ENCODE peak calls at places on chromosomes 11 and 22, in five cellular contexts. One of them, this sample, is unnamed.

GRCh38 chr22:39913321-39913720 is 12.4 kb downstream of the GRAP2 start:
- DNase-seq in neuronal stem cell: no peak
- DNase-seq in NCI-H774: no peak
- DNase-seq in thoracic aorta: no peak
- DNase-seq in KG1: no peak
- DNase-seq in this sample: no peak

GRCh38 chr11:6413791-6414231 is 5.1 kb downstream of the APBB1 start:
- DNase-seq in neuronal stem cell: no peak
- DNase-seq in NCI-H774: no peak
- DNase-seq in thoracic aorta: no peak
- DNase-seq in KG1: no peak
- DNase-seq in this sample: no peak

GRCh38 chr11:9692696-9693095 is 28.8 kb downstream of the SWAP70 start:
- DNase-seq in neuronal stem cell: no peak
- DNase-seq in NCI-H774: no peak
- DNase-seq in thoracic aorta: no peak
- DNase-seq in KG1: peak
- DNase-seq in this sample: no peak

GRCh38 chr11:68498903-68499883 is 38.6 kb downstream of the PPP6R3 start:
- DNase-seq in neuronal stem cell: no peak
- DNase-seq in NCI-H774: no peak
- DNase-seq in thoracic aorta: no peak
- DNase-seq in KG1: no peak
- DNase-seq in this sample: no peak

GRCh38 chr22:26893034-26893710 is 235.8 kb downstream of the MIAT start:
- DNase-seq in neuronal stem cell: no peak
- DNase-seq in NCI-H774: no peak
- DNase-seq in thoracic aorta: no peak
- DNase-seq in KG1: no peak
- DNase-seq in this sample: no peak

GRCh38 chr11:119359365-119360229 is 13.1 kb upstream of the MFRP start:
- DNase-seq in neuronal stem cell: no peak
- DNase-seq in NCI-H774: no peak
- DNase-seq in thoracic aorta: no peak
- DNase-seq in KG1: peak
- DNase-seq in this sample: no peak

GRCh38 chr11:34501962-34502361 is 11.6 kb downstream of the ELF5 start:
- DNase-seq in neuronal stem cell: no peak
- DNase-seq in NCI-H774: no peak
- DNase-seq in thoracic aorta: no peak
- DNase-seq in KG1: no peak
- DNase-seq in this sample: no peak

GRCh38 chr22:21681566-21682370 is 16.0 kb downstream of the PPIL2 start:
- DNase-seq in neuronal stem cell: no peak
- DNase-seq in NCI-H774: no peak
- DNase-seq in thoracic aorta: no peak
- DNase-seq in KG1: no peak
- DNase-seq in this sample: no peak

GRCh38 chr11:65599216-65599954 is 3.8 kb upstream of the KCNK7 start:
- DNase-seq in neuronal stem cell: no peak
- DNase-seq in NCI-H774: no peak
- DNase-seq in thoracic aorta: no peak
- DNase-seq in KG1: no peak
- DNase-seq in this sample: no peak

GRCh38 chr11:72856065-72856464 is 41.9 kb downstream of the ATG16L2 start:
- DNase-seq in neuronal stem cell: no peak
- DNase-seq in NCI-H774: no peak
- DNase-seq in thoracic aorta: no peak
- DNase-seq in KG1: no peak
- DNase-seq in this sample: no peak

GRCh38 chr22:17121235-17122195 is at the start of gene TMEM121B:
- DNase-seq in neuronal stem cell: peak
- DNase-seq in NCI-H774: peak
- DNase-seq in thoracic aorta: no peak
- DNase-seq in KG1: no peak
- DNase-seq in this sample: no peak

GRCh38 chr11:819943-820649 is 1.4 kb downstream of the PNPLA2 start:
- DNase-seq in neuronal stem cell: no peak
- DNase-seq in NCI-H774: peak
- DNase-seq in thoracic aorta: peak
- DNase-seq in KG1: peak
- DNase-seq in this sample: no peak

GRCh38 chr22:49907807-49908206 is 10.4 kb downstream of the ALG12 start:
- DNase-seq in neuronal stem cell: no peak
- DNase-seq in NCI-H774: no peak
- DNase-seq in thoracic aorta: no peak
- DNase-seq in KG1: no peak
- DNase-seq in this sample: no peak

GRCh38 chr11:5196067-5196466 is 4.4 kb downstream of the OR51V1 start:
- DNase-seq in neuronal stem cell: no peak
- DNase-seq in NCI-H774: no peak
- DNase-seq in thoracic aorta: no peak
- DNase-seq in KG1: no peak
- DNase-seq in this sample: no peak

GRCh38 chr11:29317669-29318068 is 699.2 kb downstream of the KCNA4 start:
- DNase-seq in neuronal stem cell: no peak
- DNase-seq in NCI-H774: no peak
- DNase-seq in thoracic aorta: no peak
- DNase-seq in KG1: no peak
- DNase-seq in this sample: no peak

GRCh38 chr22:45895436-45896152 is 81.4 kb downstream of the WNT7B start:
- DNase-seq in neuronal stem cell: no peak
- DNase-seq in NCI-H774: no peak
- DNase-seq in thoracic aorta: no peak
- DNase-seq in KG1: no peak
- DNase-seq in this sample: no peak

GRCh38 chr11:6693342-6694228 is 10.4 kb upstream of the MRPL17 start:
- DNase-seq in neuronal stem cell: no peak
- DNase-seq in NCI-H774: no peak
- DNase-seq in thoracic aorta: peak
- DNase-seq in KG1: no peak
- DNase-seq in this sample: no peak

GRCh38 chr11:70525006-70525405 is 126.7 kb downstream of the CTTN start:
- DNase-seq in neuronal stem cell: no peak
- DNase-seq in NCI-H774: no peak
- DNase-seq in thoracic aorta: no peak
- DNase-seq in KG1: no peak
- DNase-seq in this sample: no peak

GRCh38 chr11:26858098-26858497 is 135.8 kb upstream of the FIBIN start:
- DNase-seq in neuronal stem cell: no peak
- DNase-seq in NCI-H774: no peak
- DNase-seq in thoracic aorta: no peak
- DNase-seq in KG1: no peak
- DNase-seq in this sample: no peak

GRCh38 chr11:29707924-29708323 is 308.9 kb downstream of the KCNA4 start:
- DNase-seq in neuronal stem cell: no peak
- DNase-seq in NCI-H774: no peak
- DNase-seq in thoracic aorta: no peak
- DNase-seq in KG1: no peak
- DNase-seq in this sample: no peak

GRCh38 chr22:32612834-32613233 is 138.2 kb downstream of the FBXO7 start:
- DNase-seq in neuronal stem cell: no peak
- DNase-seq in NCI-H774: no peak
- DNase-seq in thoracic aorta: no peak
- DNase-seq in KG1: no peak
- DNase-seq in this sample: no peak

GRCh38 chr22:46917702-46918101 is 155.3 kb downstream of the TBC1D22A start:
- DNase-seq in neuronal stem cell: no peak
- DNase-seq in NCI-H774: no peak
- DNase-seq in thoracic aorta: no peak
- DNase-seq in KG1: no peak
- DNase-seq in this sample: no peak

GRCh38 chr11:66335531-66336233 is 552 bp downstream of the RIN1 start:
- DNase-seq in neuronal stem cell: no peak
- DNase-seq in NCI-H774: no peak
- DNase-seq in thoracic aorta: no peak
- DNase-seq in KG1: no peak
- DNase-seq in this sample: no peak

GRCh38 chr11:110295487-110296225 is 758 bp downstream of the RDX start:
- DNase-seq in neuronal stem cell: peak
- DNase-seq in NCI-H774: peak
- DNase-seq in thoracic aorta: no peak
- DNase-seq in KG1: peak
- DNase-seq in this sample: no peak

GRCh38 chr11:77140231-77140959 is 12.3 kb downstream of the MYO7A start:
- DNase-seq in neuronal stem cell: no peak
- DNase-seq in NCI-H774: no peak
- DNase-seq in thoracic aorta: no peak
- DNase-seq in KG1: no peak
- DNase-seq in this sample: no peak

GRCh38 chr11:12076840-12077534 is 33.4 kb upstream of the MICAL2 start:
- DNase-seq in neuronal stem cell: no peak
- DNase-seq in NCI-H774: no peak
- DNase-seq in thoracic aorta: no peak
- DNase-seq in KG1: no peak
- DNase-seq in this sample: no peak

GRCh38 chr11:33072465-33072864 is 33.1 kb downstream of the TCP11L1 start:
- DNase-seq in neuronal stem cell: no peak
- DNase-seq in NCI-H774: no peak
- DNase-seq in thoracic aorta: no peak
- DNase-seq in KG1: no peak
- DNase-seq in this sample: no peak

GRCh38 chr11:911031-911889 is 650 bp upstream of the CHID1 start:
- DNase-seq in neuronal stem cell: no peak
- DNase-seq in NCI-H774: no peak
- DNase-seq in thoracic aorta: peak
- DNase-seq in KG1: peak
- DNase-seq in this sample: no peak

GRCh38 chr11:269146-269890 is 8.9 kb upstream of the NLRP6 start:
- DNase-seq in neuronal stem cell: no peak
- DNase-seq in NCI-H774: no peak
- DNase-seq in thoracic aorta: no peak
- DNase-seq in KG1: peak
- DNase-seq in this sample: no peak

GRCh38 chr11:69700278-69701140 is 3.3 kb downstream of the FGF19 start:
- DNase-seq in neuronal stem cell: no peak
- DNase-seq in NCI-H774: peak
- DNase-seq in thoracic aorta: no peak
- DNase-seq in KG1: no peak
- DNase-seq in this sample: peak

GRCh38 chr11:110951609-110952008 is 239.4 kb upstream of the ARHGAP20 start:
- DNase-seq in neuronal stem cell: no peak
- DNase-seq in NCI-H774: no peak
- DNase-seq in thoracic aorta: no peak
- DNase-seq in KG1: no peak
- DNase-seq in this sample: no peak

GRCh38 chr11:61129608-61130523 is 27.6 kb downstream of the CD5 start:
- DNase-seq in neuronal stem cell: peak
- DNase-seq in NCI-H774: no peak
- DNase-seq in thoracic aorta: peak
- DNase-seq in KG1: no peak
- DNase-seq in this sample: peak

This sample was measured in smooth muscle cell of the brain vasculature.